ENCODE peak calls at places on chromosomes 16 and 17, in five cellular contexts. Z is K562, I is HCT116, M is GM12878, B is HepG2. X is an unnamed sample.

GRCh38 chr17:39617446-39618251 is 9.1 kb upstream of the PPP1R1B start:
- DNase-seq in I (no peak), B (no peak), M (no peak), Z (peak; percentile 26), X (peak; percentile 80)

GRCh38 chr17:28228109-28228840 is 90.7 kb upstream of the TMEM97 start:
- DNase-seq in B (no peak), M (no peak), Z (no peak), I (no peak), X (peak; percentile 55)

GRCh38 chr17:54256530-54256929 is 433.8 kb downstream of the KIF2B start:
- DNase-seq in I (no peak), Z (no peak), M (no peak), B (no peak), X (no peak)

GRCh38 chr17:29640981-29641642 is 18.4 kb upstream of the CORO6 start:
- DNase-seq in I (no peak), M (no peak), B (no peak), Z (no peak), X (no peak)

GRCh38 chr16:2429771-2430663 is 770 bp downstream of the CCNF start:
- DNase-seq in M (no peak), I (no peak), B (peak; percentile 54), Z (peak; percentile 61), X (no peak)

GRCh38 chr17:19327039-19327776 is 35.3 kb downstream of the B9D1 start:
- DNase-seq in M (no peak), B (no peak), Z (no peak), I (peak; percentile 58), X (peak; percentile 77)

GRCh38 chr16:46908540-46909372 is 24.6 kb downstream of the GPT2 start:
- DNase-seq in B (peak; percentile 71), Z (peak; percentile 78), I (peak; percentile 57), M (no peak), X (peak; percentile 60)

GRCh38 chr16:72597938-72598337 is 426.0 kb upstream of the PMFBP1 start:
- DNase-seq in Z (no peak), B (no peak), I (no peak), M (peak; percentile 32), X (no peak)

GRCh38 chr16:81928975-81929374 is 82.3 kb downstream of the SDR42E1 start:
- DNase-seq in M (no peak), Z (peak; percentile 70), B (no peak), I (no peak), X (no peak)

GRCh38 chr16:50193594-50193993 is 40.5 kb downstream of the TENT4B start:
- DNase-seq in M (no peak), B (no peak), I (no peak), Z (no peak), X (no peak)

GRCh38 chr17:18970582-18971480 is 18.9 kb downstream of the SLC5A10 start:
- DNase-seq in M (no peak), Z (no peak), I (no peak), B (no peak), X (no peak)

GRCh38 chr16:86072328-86073102 is 173.6 kb downstream of the IRF8 start:
- DNase-seq in Z (peak; percentile 66), B (peak; percentile 41), I (peak; percentile 68), M (no peak), X (peak; percentile 64)

GRCh38 chr17:35757243-35757642 is 3.4 kb upstream of the C17orf50 start:
- DNase-seq in B (no peak), Z (no peak), M (no peak), I (no peak), X (no peak)

GRCh38 chr16:50303605-50304466 is 37.5 kb downstream of the ADCY7 start:
- DNase-seq in Z (no peak), B (peak; percentile 80), M (no peak), I (no peak), X (no peak)

GRCh38 chr16:17465460-17465859 is 5.3 kb downstream of the XYLT1 start:
- DNase-seq in M (no peak), I (no peak), Z (no peak), B (no peak), X (no peak)

GRCh38 chr17:33055171-33055611 is 63.5 kb downstream of the SPACA3 start:
- DNase-seq in Z (no peak), B (no peak), I (no peak), M (no peak), X (no peak)

GRCh38 chr17:37761065-37761464 is 16.2 kb upstream of the HNF1B start:
- DNase-seq in B (no peak), I (no peak), Z (no peak), M (no peak), X (no peak)

GRCh38 chr17:75455896-75456416 is 479 bp upstream of the TMEM94 start:
- DNase-seq in I (no peak), B (no peak), M (no peak), Z (no peak), X (no peak)

GRCh38 chr16:57801098-57801855 is 1.0 kb downstream of the KIFC3 start:
- DNase-seq in B (no peak), I (no peak), Z (peak; percentile 40), M (no peak), X (peak; percentile 62)

GRCh38 chr16:57802635-57803412 is 533 bp upstream of the KIFC3 start:
- DNase-seq in I (no peak), B (peak; percentile 67), M (no peak), Z (peak; percentile 69), X (peak; percentile 86)

GRCh38 chr16:57800213-57801097 is 1.8 kb downstream of the KIFC3 start:
- DNase-seq in B (no peak), M (no peak), I (no peak), Z (peak; percentile 77), X (no peak)

GRCh38 chr16:57803413-57803990 is 1.2 kb upstream of the KIFC3 start:
- DNase-seq in M (no peak), I (no peak), Z (peak; percentile 86), B (no peak), X (no peak)

GRCh38 chr16:57801856-57802634 is at the start of gene KIFC3:
- DNase-seq in B (peak; percentile 79), M (no peak), I (no peak), Z (peak; percentile 91), X (peak; percentile 74)
- TF ChIP-seq CEBPB in B (no peak), M (no peak), I (no peak), Z (no peak), X (no peak)

DNA sequence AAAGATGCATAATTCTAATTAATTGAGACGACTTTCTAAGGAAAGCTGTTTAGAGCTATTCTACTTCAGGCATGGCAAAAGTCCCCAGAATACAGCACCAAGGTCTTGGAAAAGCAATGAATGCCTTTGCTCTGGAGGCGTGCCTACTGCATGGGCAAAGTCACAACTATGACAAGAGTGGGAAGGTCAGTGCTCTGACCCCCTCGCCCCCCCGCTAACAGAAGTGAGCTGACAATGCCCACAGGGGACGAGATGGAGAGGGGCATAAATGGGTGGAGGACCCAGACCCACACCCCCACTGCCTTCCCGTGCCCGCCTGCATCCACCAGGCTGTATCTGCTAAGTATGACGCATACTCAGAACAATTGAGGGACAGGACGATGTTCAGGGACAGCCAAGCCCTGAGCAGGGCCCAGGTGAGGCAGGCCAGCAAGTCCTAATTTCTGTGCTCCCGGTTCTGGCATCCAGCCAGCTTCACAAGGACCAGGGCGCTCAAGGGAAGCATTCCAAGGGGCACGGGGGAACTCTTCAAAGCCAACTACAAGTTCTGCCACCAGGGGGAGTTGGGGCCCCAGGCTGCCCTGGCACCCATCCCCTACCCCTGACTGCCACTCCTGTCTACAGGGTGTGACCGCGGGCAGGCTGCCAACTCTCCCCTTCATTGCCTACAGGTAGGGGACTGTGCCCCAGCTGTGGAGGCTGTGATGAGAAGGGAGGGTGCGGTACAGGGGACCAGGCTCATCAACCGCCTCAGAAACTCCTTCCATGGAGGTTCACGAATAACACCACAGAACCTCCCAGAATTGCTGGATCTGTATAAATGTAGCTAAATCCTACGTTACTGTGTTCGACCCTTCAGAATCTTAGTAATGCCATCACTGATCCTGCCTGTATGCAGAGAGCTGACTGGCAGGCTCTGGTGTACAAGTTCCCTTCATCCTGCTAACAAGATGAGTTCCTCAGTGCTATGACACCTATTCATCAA is 20.8 kb downstream of the NPRL3 start:
- DNase-seq in I (peak; percentile 23), M (no peak), B (peak; percentile 48), Z (peak; percentile 59), X (peak; percentile 74)
- TF ChIP-seq REST in I (no peak), M (no peak), B (no peak), Z (no peak), X (no peak)

GRCh38 chr17:7130626-7131467 is 16.2 kb upstream of the ASGR2 start:
- DNase-seq in M (no peak), B (no peak), I (no peak), Z (no peak), X (no peak)
- TF ChIP-seq CEBPB in M (no peak), B (no peak), I (no peak), Z (no peak), X (no peak)

GRCh38 chr17:55605705-55606104 is 94.5 kb upstream of the SMIM36 start:
- DNase-seq in B (no peak), Z (no peak), M (no peak), I (no peak), X (no peak)

GRCh38 chr17:55598495-55598894 is 87.2 kb upstream of the SMIM36 start:
- DNase-seq in I (no peak), M (no peak), B (no peak), Z (no peak), X (no peak)

GRCh38 chr17:55607736-55608341 is 96.6 kb upstream of the SMIM36 start:
- DNase-seq in B (no peak), I (no peak), Z (no peak), M (no peak), X (peak; percentile 25)

GRCh38 chr17:55606431-55606830 is 95.2 kb upstream of the SMIM36 start:
- DNase-seq in I (no peak), B (no peak), M (no peak), Z (no peak), X (no peak)

GRCh38 chr17:55601874-55602364 is 90.7 kb upstream of the SMIM36 start:
- DNase-seq in B (peak; percentile 39), I (peak; percentile 41), M (no peak), Z (peak; percentile 43), X (peak; percentile 60)
- TF ChIP-seq REST in B (no peak), I (no peak), M (no peak), Z (no peak), X (no peak)

DNA sequence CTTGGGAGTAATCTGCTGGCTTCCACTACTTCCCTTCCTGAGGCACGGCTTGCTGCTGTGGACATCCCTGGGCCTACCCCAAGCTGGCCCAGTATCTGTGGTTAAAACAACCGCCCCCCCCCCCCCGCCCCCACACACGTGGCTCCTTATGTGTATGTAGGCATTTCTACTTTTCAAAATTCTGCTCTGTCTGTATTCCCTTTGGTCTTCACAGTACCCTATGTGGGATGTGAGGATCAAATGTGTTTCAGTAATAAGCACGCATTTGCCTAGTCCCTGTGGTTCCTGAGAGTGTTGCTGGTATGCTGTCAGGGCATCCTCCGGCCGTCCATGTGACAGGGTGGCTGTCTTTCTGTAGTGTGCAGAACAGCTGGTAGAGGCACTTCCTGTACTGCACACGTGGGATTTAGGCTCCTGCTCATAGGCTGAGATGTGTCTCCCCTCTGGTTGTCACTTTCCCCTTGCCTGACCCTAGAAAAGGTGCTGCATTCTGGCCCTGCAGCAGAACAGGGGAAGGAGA is 2.2 kb downstream of the NT5M start:
- DNase-seq in Z (peak; percentile 79), I (no peak), M (peak; percentile 50), B (peak; percentile 33), X (no peak)
- TF ChIP-seq CEBPB in Z (no peak), I (no peak), M (no peak), B (no peak), X (no peak)

GRCh38 chr16:10085078-10085798 is 97.0 kb downstream of the GRIN2A start:
- DNase-seq in I (no peak), B (no peak), M (no peak), Z (no peak), X (no peak)
- TF ChIP-seq REST in I (no peak), B (no peak), M (no peak), Z (no peak), X (no peak)

GRCh38 chr16:4612977-4613635 is 1.6 kb downstream of the UBALD1 start:
- DNase-seq in M (no peak), I (no peak), Z (no peak), B (no peak), X (no peak)
- TF ChIP-seq CEBPB in M (no peak), I (no peak), Z (no peak), B (no peak), X (no peak)

GRCh38 chr16:18933501-18933900 is 7.3 kb upstream of the SMG1 start:
- DNase-seq in I (no peak), M (no peak), B (no peak), Z (no peak), X (no peak)
- TF ChIP-seq REST in I (no peak), M (no peak), B (no peak), Z (no peak), X (no peak)

X was measured in A549.